ENCODE peak calls at places on chromosomes 13 and 19, in eight cellular contexts. A is H54; S is IMR-90; Q is hypothalamus; P is lung microvascular endothelial cell; L is stimulated activated CD4-positive, alpha-beta T cell treated with anti-CD3 and anti-CD28 coated beads, Interleukin-4, amount 100 ng/mL, for 48 hours; R is BJ; D is activated naive CD4-positive, alpha-beta T cell treated with anti-CD3 and anti-CD28 coated beads, Interleukin-2, amount 10 ng/mL, durations not matched to agents 7 days and 5 days. F is an unnamed sample.

GRCh38 chr19:38209671-38210457 is 14.2 kb downstream of the DPF1 start:
- DNase-seq in Q (peak; percentile 60), R (no peak), D (no peak), L (no peak), S (peak; percentile 37), A (no peak), P (peak; percentile 65), F (no peak)

GRCh38 chr19:11288349-11288748 is 7.6 kb upstream of the TSPAN16 start:
- DNase-seq in L (no peak), D (no peak), Q (no peak), R (no peak), A (no peak), P (peak; percentile 62), S (peak; percentile 41), F (no peak)

GRCh38 chr13:113589251-113589960 is 4.9 kb downstream of the TFDP1 start:
- DNase-seq in A (no peak), R (no peak), S (no peak), Q (no peak), P (no peak), D (no peak), L (no peak), F (no peak)

GRCh38 chr19:17860331-17860992 is 752 bp downstream of the RPL18A start:
- DNase-seq in L (no peak), A (no peak), S (no peak), Q (no peak), R (no peak), D (no peak), P (peak; percentile 48), F (no peak)

GRCh38 chr13:27053235-27053884 is 118.3 kb downstream of the USP12 start:
- DNase-seq in D (no peak), S (no peak), R (no peak), A (no peak), L (no peak), Q (no peak), P (no peak), F (no peak)

GRCh38 chr13:20151016-20151415 is 9.8 kb downstream of the GJA3 start:
- DNase-seq in P (no peak), A (no peak), Q (no peak), S (no peak), D (no peak), L (no peak), R (no peak), F (no peak)

GRCh38 chr19:35533822-35534521 is 716 bp downstream of the GAPDHS start:
- DNase-seq in A (no peak), R (no peak), S (peak; percentile 57), Q (no peak), D (peak; percentile 73), P (no peak), L (no peak), F (no peak)

GRCh38 chr13:114129649-114130062 is 2.8 kb downstream of the RASA3 start:
- DNase-seq in P (peak; percentile 47), R (no peak), A (no peak), S (no peak), Q (no peak), D (peak; percentile 60), L (no peak), F (no peak)

GRCh38 chr13:46146898-46147297 is 35.1 kb downstream of the LCP1 start:
- DNase-seq in A (no peak), D (no peak), S (no peak), L (no peak), R (no peak), P (no peak), Q (no peak), F (no peak)

GRCh38 chr13:99501952-99502310 is 659 bp downstream of the TM9SF2 start:
- DNase-seq in S (peak; percentile 31), D (peak; percentile 46), P (peak; percentile 49), L (no peak), A (no peak), R (no peak), Q (no peak), F (no peak)

GRCh38 chr13:107713314-107713713 is 502.0 kb downstream of the LIG4 start:
- DNase-seq in S (no peak), A (no peak), D (no peak), Q (no peak), R (no peak), L (no peak), P (peak; percentile 23), F (no peak)

GRCh38 chr19:10747674-10748073 is 29.8 kb downstream of the DNM2 start:
- DNase-seq in D (no peak), A (no peak), P (no peak), L (no peak), R (no peak), Q (no peak), S (no peak), F (no peak)

GRCh38 chr19:39053276-39054090 is 21.1 kb upstream of the FBXO27 start:
- DNase-seq in Q (no peak), R (no peak), S (no peak), A (no peak), P (no peak), D (no peak), L (no peak), F (no peak)

GRCh38 chr19:51097166-51097736 is 11.0 kb downstream of the CTU1 start:
- DNase-seq in R (no peak), D (peak; percentile 76), P (peak; percentile 51), Q (no peak), S (peak; percentile 62), L (peak; percentile 79), A (peak; percentile 72), F (peak; percentile 4)

GRCh38 chr19:45471866-45472556 is 4.2 kb downstream of the FOSB start:
- DNase-seq in Q (no peak), A (no peak), R (no peak), S (no peak), L (no peak), P (no peak), D (no peak), F (no peak)

GRCh38 chr13:112444416-112445399 is 68.6 kb downstream of the SPACA7 start:
- DNase-seq in S (no peak), A (no peak), L (no peak), Q (no peak), D (peak; percentile 19), R (no peak), P (no peak), F (no peak)

GRCh38 chr19:34664870-34665269 is 12.1 kb downstream of the SCGB2B2 start:
- DNase-seq in R (no peak), L (no peak), A (no peak), P (no peak), D (no peak), S (no peak), Q (no peak), F (no peak)

GRCh38 chr13:95862401-95862800 is 185.5 kb downstream of the DNAJC3 start:
- DNase-seq in A (no peak), S (peak; percentile 12), Q (no peak), R (no peak), D (no peak), P (peak; percentile 5), L (no peak), F (no peak)

GRCh38 chr13:113997845-113998751 is 24.2 kb upstream of the C13orf46 start:
- DNase-seq in Q (no peak), L (no peak), R (peak; percentile 10), S (peak; percentile 79), A (no peak), D (no peak), P (peak; percentile 68), F (no peak)

GRCh38 chr13:76223999-76224398 is 587.9 kb downstream of the LMO7 start:
- DNase-seq in P (no peak), A (no peak), D (no peak), L (no peak), S (no peak), Q (no peak), R (no peak), F (no peak)

GRCh38 chr19:18650468-18651001 is 13.7 kb downstream of the KLHL26 start:
- DNase-seq in Q (no peak), R (peak; percentile 70), S (peak; percentile 93), D (no peak), A (no peak), L (no peak), P (peak; percentile 88), F (peak; percentile 32)

GRCh38 chr19:14081797-14082674 is 3.5 kb downstream of the C19orf67 start:
- DNase-seq in S (peak; percentile 27), L (no peak), P (peak; percentile 39), Q (no peak), D (peak; percentile 52), R (no peak), A (no peak), F (no peak)

GRCh38 chr19:8429044-8429443 is 15.7 kb upstream of the HNRNPM start:
- DNase-seq in S (no peak), D (no peak), Q (no peak), P (no peak), L (no peak), A (no peak), R (no peak), F (no peak)

GRCh38 chr13:100694722-100695644 is 20.4 kb upstream of the TMTC4 start:
- DNase-seq in D (no peak), L (no peak), Q (no peak), A (peak; percentile 96), P (peak; percentile 37), S (peak; percentile 38), R (no peak), F (peak; percentile 80)

GRCh38 chr13:71499235-71499634 is 367.8 kb downstream of the DACH1 start:
- DNase-seq in Q (no peak), A (no peak), P (peak; percentile 1), R (no peak), L (no peak), D (no peak), S (no peak), F (no peak)

GRCh38 chr19:33040994-33041827 is 23.5 kb downstream of the RHPN2 start:
- DNase-seq in Q (peak; percentile 32), R (peak; percentile 24), A (no peak), D (no peak), P (no peak), L (no peak), S (no peak), F (peak; percentile 19)

GRCh38 chr19:5339950-5340636 is 519 bp downstream of the PTPRS start:
- DNase-seq in Q (peak; percentile 18), R (no peak), S (no peak), P (peak; percentile 12), A (no peak), D (no peak), L (no peak), F (no peak)

GRCh38 chr13:48194392-48194754 is 38.6 kb upstream of the ITM2B start:
- DNase-seq in A (no peak), R (no peak), Q (no peak), P (no peak), D (no peak), L (no peak), S (no peak), F (no peak)

GRCh38 chr13:31951215-31951678 is 80.3 kb upstream of the FRY start:
- DNase-seq in D (no peak), Q (no peak), A (no peak), L (peak; percentile 1), S (peak; percentile 70), R (no peak), P (peak; percentile 10), F (no peak)

GRCh38 chr13:71493189-71493588 is 373.8 kb downstream of the DACH1 start:
- DNase-seq in P (no peak), Q (no peak), D (no peak), R (no peak), A (no peak), S (no peak), L (no peak), F (no peak)

GRCh38 chr13:45623516-45624090 is 8.1 kb upstream of the ERICH6B start:
- DNase-seq in R (no peak), L (no peak), S (peak; percentile 16), Q (no peak), A (no peak), P (peak; percentile 44), D (no peak), F (no peak)